ENCODE peak calls at places on chromosomes 13 and 19, in eight cellular contexts. Y is activated CD4-positive, CD25-positive, alpha-beta regulatory T cell treated with anti-CD3 and anti-CD28 coated beads, Interleukin-2, amount 50 U/mL, for 16 hours; Z is activated CD8-positive, alpha-beta memory T cell treated with anti-CD3 and anti-CD28 coated beads for 4 hours; Q is stimulated activated CD8-positive, alpha-beta memory T cell treated with anti-CD3 and anti-CD28 coated beads, Interleukin-4, amount 100 ng/mL, for 4 hours; S is left ventricle myocardium superior; N is fibroblast of pulmonary artery; U is ACHN; F is HuH-7. T is an unnamed sample.

GRCh38 chr19:32464279-32464678 is 58.7 kb downstream of the DPY19L3 start:
- DNase-seq in Y (no peak), Z (no peak), Q (no peak), S (no peak), N (peak; percentile 36), U (peak; percentile 24), F (no peak), T (no peak)

GRCh38 chr13:95568131-95568530 is 15.6 kb downstream of the CLDN10 start:
- DNase-seq in Y (no peak), Z (no peak), Q (no peak), S (no peak), N (no peak), U (no peak), F (no peak), T (no peak)

GRCh38 chr13:65112123-65113075 is 2117.7 kb downstream of the PCDH9 start:
- DNase-seq in Y (no peak), Z (no peak), Q (no peak), S (no peak), N (peak; percentile 16), U (peak; percentile 13), F (no peak), T (no peak)

GRCh38 chr19:2300533-2300932 is 7.4 kb downstream of the LINGO3 start:
- DNase-seq in Y (no peak), Z (no peak), Q (no peak), S (no peak), N (no peak), U (no peak), F (no peak), T (no peak)

GRCh38 chr19:14369399-14370168 is 11.7 kb upstream of the ADGRE5 start:
- DNase-seq in Y (peak; percentile 67), Z (peak; percentile 83), Q (peak; percentile 85), S (peak; percentile 45), N (peak; percentile 56), U (no peak), F (no peak), T (no peak)

GRCh38 chr13:104387514-104387913 is 1321.3 kb upstream of the SLC10A2 start:
- DNase-seq in Y (no peak), Z (no peak), Q (no peak), S (no peak), N (no peak), U (no peak), F (no peak), T (no peak)

GRCh38 chr19:39420769-39421168 is 8.3 kb downstream of the PLEKHG2 start:
- DNase-seq in Y (no peak), Z (no peak), Q (no peak), S (no peak), N (no peak), U (no peak), F (no peak), T (no peak)

GRCh38 chr19:38742906-38743305 is 1.4 kb downstream of the CAPN12 start:
- DNase-seq in Y (no peak), Z (no peak), Q (no peak), S (no peak), N (no peak), U (no peak), F (peak; percentile 5), T (peak; percentile 35)

GRCh38 chr19:13461536-13461935 is 44.7 kb downstream of the CACNA1A start:
- DNase-seq in Y (no peak), Z (no peak), Q (no peak), S (no peak), N (no peak), U (no peak), F (no peak), T (no peak)

T was measured in Caco-2.